ENCODE peak calls at places on chromosome 9, in nine cellular contexts. M, D, H, K, R, Y, G, F and B are unnamed samples.

GRCh38 chr9:70113403-70114022 is 69.9 kb downstream of the MAMDC2 start:
- DNase-seq in Y (no peak), F (peak; percentile 60), M (peak; percentile 52), G (peak; percentile 64), K (peak; percentile 38), D (peak; percentile 68), R (peak; percentile 37), H (peak; percentile 39), B (peak; percentile 57)

GRCh38 chr9:76912631-76913275 is 6.8 kb upstream of the PRUNE2 start:
- DNase-seq in M (no peak), H (no peak), F (peak; percentile 9), G (no peak), R (no peak), Y (no peak), K (no peak), D (no peak), B (no peak)

GRCh38 chr9:114694719-114695269 is 12.8 kb upstream of the TEX48 start:
- DNase-seq in G (no peak), R (no peak), M (no peak), Y (no peak), F (no peak), D (no peak), K (no peak), H (no peak), B (no peak)

GRCh38 chr9:38229123-38229829 is 160.2 kb upstream of the SHB start:
- DNase-seq in M (no peak), G (no peak), K (no peak), D (no peak), H (no peak), F (no peak), Y (no peak), R (no peak), B (no peak)

GRCh38 chr9:110891760-110892159 is 146.5 kb downstream of the LPAR1 start:
- DNase-seq in G (no peak), D (no peak), F (peak; percentile 80), H (no peak), R (no peak), Y (no peak), M (no peak), K (no peak), B (no peak)

GRCh38 chr9:132288956-132289355 is 65.8 kb downstream of the SETX start:
- DNase-seq in G (no peak), Y (no peak), F (no peak), M (no peak), H (no peak), D (no peak), R (no peak), K (no peak), B (peak; percentile 85)

GRCh38 chr9:35903049-35903448 is 3.0 kb upstream of the HRCT1 start:
- DNase-seq in M (no peak), D (no peak), Y (no peak), R (no peak), K (no peak), H (no peak), F (peak; percentile 65), G (no peak), B (peak; percentile 75)

GRCh38 chr9:130532426-130532825 is 47.0 kb upstream of the FUBP3 start:
- DNase-seq in D (no peak), K (no peak), G (no peak), R (no peak), Y (no peak), H (no peak), M (no peak), F (no peak), B (no peak)

GRCh38 chr9:136572003-136572595 is 26.3 kb upstream of the NOTCH1 start:
- DNase-seq in G (no peak), Y (no peak), D (no peak), H (peak; percentile 73), K (no peak), F (no peak), M (peak; percentile 75), R (no peak), B (peak; percentile 92)

GRCh38 chr9:134569626-134570025 is 72.0 kb upstream of the COL5A1 start:
- DNase-seq in H (no peak), K (peak; percentile 0), Y (no peak), M (peak; percentile 3), R (no peak), F (no peak), D (no peak), G (no peak), B (no peak)
- TF ChIP-seq CTCF in H (no peak), K (no peak), Y (no peak), M (no peak), R (no peak), F (no peak), D (no peak), G (no peak), B (no peak)

GRCh38 chr9:111915425-111915758 is 18.8 kb downstream of the UGCG start:
- DNase-seq in K (no peak), D (no peak), G (no peak), M (no peak), R (no peak), Y (no peak), F (no peak), H (no peak), B (no peak)

GRCh38 chr9:111916234-111916645 is 19.6 kb downstream of the UGCG start:
- DNase-seq in Y (no peak), M (no peak), H (no peak), K (no peak), F (no peak), G (no peak), D (no peak), R (no peak), B (no peak)

GRCh38 chr9:111910428-111910827 is 13.8 kb downstream of the UGCG start:
- DNase-seq in F (no peak), G (no peak), Y (no peak), K (no peak), M (no peak), H (no peak), D (no peak), R (no peak), B (no peak)

GRCh38 chr9:111914749-111915424 is 18.3 kb downstream of the UGCG start:
- DNase-seq in D (no peak), M (no peak), R (no peak), Y (no peak), K (no peak), H (no peak), G (no peak), F (peak; percentile 37), B (peak; percentile 69)

DNA sequence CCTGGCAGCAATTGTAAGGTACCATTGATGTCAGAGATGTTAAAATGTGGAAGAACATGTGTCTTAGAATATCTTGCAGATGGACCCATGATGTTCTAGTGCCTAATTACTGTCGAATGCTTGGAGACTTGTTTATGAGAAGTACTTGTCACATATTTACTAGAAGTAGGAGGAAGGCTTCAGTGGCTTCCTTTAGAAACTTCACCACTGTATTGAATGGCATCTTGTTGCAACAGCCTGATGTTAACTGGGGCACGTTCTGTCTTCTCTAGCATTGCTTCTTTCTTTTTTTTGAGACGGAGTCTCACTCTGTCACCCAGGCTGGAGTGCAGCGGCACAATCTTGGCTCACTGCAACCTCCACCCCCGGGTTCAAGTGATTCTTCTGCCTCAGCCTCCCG is 16.5 kb downstream of the UGCG start:
- DNase-seq in D (no peak), Y (no peak), F (no peak), R (no peak), K (no peak), G (no peak), M (no peak), H (no peak), B (no peak)
- H3K4me1 ChIP-seq in D (no peaks in the 10 kb centered on the region), Y (peaks cover 25% of the 10 kb centered on the region), F (peaks cover 11% of the 10 kb centered on the region), R (peaks cover 75% of the 10 kb centered on the region), K (peaks cover 8% of the 10 kb centered on the region), G (peaks cover 11% of the 10 kb centered on the region), M (peaks cover 75% of the 10 kb centered on the region), H (peaks cover 70% of the 10 kb centered on the region), B (no peaks in the 10 kb centered on the region)

DNA sequence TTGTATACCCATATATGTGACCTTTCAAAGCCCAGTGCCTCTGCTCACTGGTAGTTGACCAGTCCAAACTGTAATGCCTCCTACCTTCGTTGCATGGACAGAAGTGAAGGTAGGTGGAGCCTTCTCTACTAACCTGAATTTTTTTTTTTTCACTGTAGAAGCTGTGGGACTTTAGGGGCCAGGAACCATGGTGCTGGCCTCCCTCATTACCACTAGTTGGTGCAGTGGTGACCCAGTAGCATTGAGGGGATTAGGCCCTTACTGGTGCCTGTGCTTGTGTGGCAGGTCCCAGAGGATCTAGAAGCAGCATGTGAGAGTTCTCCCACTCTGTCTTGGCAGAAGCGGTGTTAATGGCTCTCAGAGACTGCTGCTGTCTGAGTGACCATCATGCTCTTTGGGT is 2.3 kb downstream of the RALGPS1 start:
- DNase-seq in K (no peak), D (no peak), F (peak; percentile 34), Y (no peak), M (no peak), H (no peak), R (no peak), G (no peak), B (no peak)
- TF ChIP-seq CTCF in K (no peak), D (no peak), F (peak; percentile 38), Y (no peak), M (no peak), H (no peak), R (no peak), G (no peak), B (no peak)

DNA sequence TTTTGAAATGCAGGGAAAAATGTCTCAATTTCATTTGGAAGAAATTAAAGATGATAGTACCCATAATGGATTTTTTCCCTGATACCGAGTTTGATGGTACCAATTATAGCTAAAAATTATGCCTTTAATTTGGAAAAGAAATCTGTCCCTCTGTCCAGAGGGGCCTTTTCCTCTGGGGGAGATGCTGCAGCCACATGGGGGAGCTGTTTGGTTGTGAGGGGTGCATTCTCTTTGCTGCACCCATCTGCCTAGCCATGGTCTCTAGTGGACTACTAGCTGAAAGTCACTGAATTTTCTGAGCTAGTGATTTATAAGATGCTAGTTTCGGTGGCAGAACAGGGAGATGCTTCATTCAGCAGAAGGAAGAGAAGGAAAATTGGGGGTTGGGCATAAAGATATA is 9.6 kb downstream of the SEC61B start:
- DNase-seq in R (no peak), D (no peak), F (peak; percentile 37), H (no peak), K (no peak), Y (no peak), G (no peak), M (no peak), B (peak; percentile 42)
- H3K4me1 ChIP-seq in R (no peaks in the 10 kb centered on the region), D (no peaks in the 10 kb centered on the region), F (no peaks in the 10 kb centered on the region), H (peaks cover 4% of the 10 kb centered on the region), K (no peaks in the 10 kb centered on the region), Y (no peaks in the 10 kb centered on the region), G (peaks cover 1% of the 10 kb centered on the region), M (peaks cover 22% of the 10 kb centered on the region), B (no peaks in the 10 kb centered on the region)

DNA sequence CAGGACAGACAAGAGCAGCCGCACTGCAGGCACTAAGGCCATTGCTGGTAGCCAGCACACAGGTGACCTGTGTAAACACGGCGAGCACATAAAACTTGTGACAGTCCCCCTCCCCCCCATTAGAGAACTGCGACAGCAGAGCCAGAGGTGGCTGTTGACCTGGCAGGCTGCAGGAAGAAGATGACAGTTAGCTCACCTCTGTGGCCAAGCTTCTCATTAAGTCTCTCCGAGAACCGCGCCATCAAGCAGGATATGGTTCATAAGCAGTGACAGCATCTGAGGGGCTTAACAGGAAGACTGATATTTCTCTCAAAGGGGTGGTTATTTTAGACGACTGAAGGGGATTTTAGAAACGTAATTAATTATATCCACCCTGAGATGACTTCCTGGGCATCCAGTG is 5.2 kb downstream of the SURF4 start:
- DNase-seq in R (no peak), F (no peak), G (no peak), Y (no peak), K (peak; percentile 59), M (no peak), H (no peak), D (no peak), B (no peak)
- TF ChIP-seq CTCF in R (no peak), F (no peak), G (no peak), Y (no peak), K (no peak), M (no peak), H (no peak), D (no peak), B (no peak)